ENCODE peak calls at places on chromosomes 2 and 18, in ten cellular contexts. G, M, P, Z, H, U, S, O, X and Q are unnamed samples.

GRCh38 chr2:205746408-205746785 is 64.1 kb downstream of the NRP2 start:
- DNase-seq in G (peak; percentile 71), M (no peak), P (no peak), Z (no peak), H (no peak), U (no peak), S (no peak), O (peak; percentile 63), X (no peak), Q (no peak)

GRCh38 chr2:174593041-174593440 is 4.6 kb downstream of the WIPF1 start:
- DNase-seq in G (no peak), M (no peak), P (no peak), Z (no peak), H (no peak), U (no peak), S (no peak), O (no peak), X (no peak), Q (no peak)

GRCh38 chr2:25131567-25132295 is 36.6 kb downstream of the POMC start:
- DNase-seq in G (no peak), M (peak; percentile 21), P (no peak), Z (no peak), H (no peak), U (peak; percentile 27), S (no peak), O (peak; percentile 30), X (peak; percentile 78), Q (peak; percentile 65)

GRCh38 chr2:229873123-229873581 is 48.7 kb downstream of the TRIP12 start:
- DNase-seq in G (no peak), M (no peak), P (no peak), Z (no peak), H (no peak), U (no peak), S (no peak), O (no peak), X (no peak), Q (no peak)

GRCh38 chr2:100784681-100785080 is 35.3 kb upstream of the NPAS2 start:
- DNase-seq in G (no peak), M (no peak), P (no peak), Z (no peak), H (no peak), U (no peak), S (no peak), O (no peak), X (no peak), Q (peak; percentile 61)

GRCh38 chr2:21135585-21135984 is 11.8 kb downstream of the TDRD15 start:
- DNase-seq in G (no peak), M (no peak), P (no peak), Z (no peak), H (no peak), U (no peak), S (no peak), O (no peak), X (no peak), Q (no peak)

GRCh38 chr2:86105252-86105968 is at the start of gene POLR1A:
- DNase-seq in G (peak; percentile 81), M (peak; percentile 77), P (peak; percentile 89), Z (peak; percentile 88), H (peak; percentile 94), U (peak; percentile 88), S (peak; percentile 94), O (peak; percentile 90), X (peak; percentile 96), Q (peak; percentile 95)

GRCh38 chr2:51232026-51232425 is 200.1 kb upstream of the NRXN1 start:
- DNase-seq in G (no peak), M (no peak), P (no peak), Z (no peak), H (no peak), U (no peak), S (no peak), O (no peak), X (no peak), Q (no peak)

GRCh38 chr2:64766841-64767669 is 113.3 kb upstream of the SERTAD2 start:
- DNase-seq in G (peak; percentile 23), M (no peak), P (no peak), Z (no peak), H (peak; percentile 53), U (no peak), S (peak; percentile 71), O (no peak), X (no peak), Q (no peak)

GRCh38 chr2:105806994-105807393 is 62.3 kb downstream of the NCK2 start:
- DNase-seq in G (no peak), M (no peak), P (no peak), Z (no peak), H (no peak), U (no peak), S (no peak), O (no peak), X (peak; percentile 41), Q (no peak)

GRCh38 chr2:6602471-6602870 is 263.2 kb downstream of the CMPK2 start:
- DNase-seq in G (no peak), M (no peak), P (no peak), Z (no peak), H (peak; percentile 2), U (no peak), S (peak; percentile 4), O (no peak), X (no peak), Q (no peak)

GRCh38 chr2:64288321-64288931 is 144.2 kb upstream of the PELI1 start:
- DNase-seq in G (no peak), M (no peak), P (no peak), Z (no peak), H (peak; percentile 83), U (no peak), S (peak; percentile 72), O (no peak), X (no peak), Q (no peak)

DNA sequence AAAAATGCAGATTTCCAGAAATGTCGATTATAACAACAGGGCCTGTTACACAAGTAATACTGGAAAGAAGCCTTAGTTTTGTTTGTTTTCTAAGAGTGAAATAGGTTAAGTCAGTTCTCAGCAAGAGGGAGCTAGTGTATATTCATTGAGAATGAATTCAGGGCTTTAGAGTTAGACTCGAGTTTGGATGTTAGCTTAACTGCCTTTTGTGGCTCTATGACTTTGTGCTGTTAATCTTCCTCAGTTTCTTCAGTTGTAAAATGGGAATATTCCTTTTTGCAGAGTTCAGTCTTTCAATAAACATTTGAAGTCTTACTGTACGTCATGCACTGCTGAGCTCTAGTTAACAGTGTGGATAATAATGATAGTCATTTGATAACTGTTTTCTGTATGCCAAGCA is 989 bp downstream of the NDUFV2 start:
- DNase-seq in G (no peak), M (no peak), P (no peak), Z (no peak), H (peak; percentile 49), U (no peak), S (no peak), O (no peak), X (no peak), Q (no peak)
- TF ChIP-seq CTCF in G (peak; percentile 37), M (no peak), P (no peak), Z (no peak), H (peak; percentile 32), U (peak; percentile 29), S (peak; percentile 21), O (no peak), X (no peak), Q (no peak)

DNA sequence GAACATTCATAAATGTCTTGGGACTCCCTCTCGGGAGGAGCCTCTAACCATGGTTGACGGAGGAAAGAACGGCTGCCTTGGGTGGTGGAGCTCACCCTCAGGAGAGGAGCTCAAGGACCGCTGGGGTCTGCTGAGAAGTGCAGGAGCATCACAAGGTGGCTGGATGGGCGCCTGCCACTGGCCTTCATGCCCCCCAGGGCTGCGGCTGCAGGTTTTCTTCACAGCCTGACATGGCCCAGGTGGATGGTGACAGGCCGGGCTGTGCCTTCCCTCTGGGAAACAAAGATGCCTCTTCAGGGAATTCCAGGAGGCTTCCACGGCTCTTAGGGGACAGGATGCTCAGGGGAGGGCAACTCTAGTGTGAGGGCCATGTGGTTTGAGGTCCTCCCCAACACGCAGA is 119.5 kb upstream of the PXDN start:
- DNase-seq in G (no peak), M (no peak), P (no peak), Z (no peak), H (no peak), U (no peak), S (no peak), O (no peak), X (peak; percentile 30), Q (no peak)
- H3K27me3 ChIP-seq in G (peaks cover 15% of the 10 kb centered on the region), M (peaks cover 50% of the 10 kb centered on the region), P (peaks cover 5% of the 10 kb centered on the region), Z (no peaks in the 10 kb centered on the region), H (peaks cover 43% of the 10 kb centered on the region), U (peaks cover 92% of the 10 kb centered on the region), S (no peaks in the 10 kb centered on the region), O (peaks cover 31% of the 10 kb centered on the region), X (peaks cover 13% of the 10 kb centered on the region), Q (no peaks in the 10 kb centered on the region)

GRCh38 chr2:71481111-71481510 is 27.8 kb downstream of the DYSF start:
- DNase-seq in G (no peak), M (no peak), P (no peak), Z (no peak), H (no peak), U (no peak), S (no peak), O (no peak), X (no peak), Q (peak; percentile 34)

GRCh38 chr2:71479261-71479660 is 25.9 kb downstream of the DYSF start:
- DNase-seq in G (no peak), M (no peak), P (no peak), Z (no peak), H (no peak), U (no peak), S (no peak), O (no peak), X (no peak), Q (no peak)

GRCh38 chr2:71483246-71483645 is 29.9 kb downstream of the DYSF start:
- DNase-seq in G (no peak), M (no peak), P (no peak), Z (no peak), H (no peak), U (no peak), S (no peak), O (no peak), X (no peak), Q (no peak)

GRCh38 chr2:71484354-71484753 is 31.0 kb downstream of the DYSF start:
- DNase-seq in G (no peak), M (no peak), P (no peak), Z (no peak), H (no peak), U (no peak), S (no peak), O (no peak), X (no peak), Q (no peak)

GRCh38 chr2:71482055-71482454 is 28.7 kb downstream of the DYSF start:
- DNase-seq in G (no peak), M (no peak), P (no peak), Z (no peak), H (no peak), U (no peak), S (no peak), O (no peak), X (peak; percentile 79), Q (no peak)
- TF ChIP-seq CTCF in G (no peak), M (no peak), P (no peak), Z (no peak), H (no peak), U (no peak), S (no peak), O (no peak), X (peak; percentile 76), Q (no peak)

DNA sequence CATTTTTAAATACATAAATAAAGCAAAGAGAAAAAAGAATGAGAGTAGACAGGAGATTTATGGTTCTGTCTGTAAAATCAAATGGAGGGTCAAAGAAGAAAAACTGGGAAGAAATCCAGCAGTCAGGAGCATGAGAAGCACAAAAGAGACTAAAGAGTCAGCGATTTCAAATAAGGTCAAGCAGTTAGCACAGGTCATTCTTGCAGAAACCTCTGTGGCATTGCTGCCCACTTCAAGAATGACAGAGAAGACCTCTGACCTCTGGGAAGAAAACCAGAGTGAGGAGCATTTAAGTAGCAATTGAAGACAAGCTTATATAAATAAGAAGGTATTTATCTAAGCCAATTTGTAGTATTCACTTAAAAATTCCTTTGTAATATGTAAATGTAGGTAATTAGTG is 172.0 kb upstream of the SPOPL start:
- DNase-seq in G (no peak), M (no peak), P (no peak), Z (no peak), H (no peak), U (no peak), S (no peak), O (no peak), X (no peak), Q (no peak)
- H3K27me3 ChIP-seq in G (no peaks in the 10 kb centered on the region), M (no peaks in the 10 kb centered on the region), P (no peaks in the 10 kb centered on the region), Z (no peaks in the 10 kb centered on the region), H (no peaks in the 10 kb centered on the region), U (no peaks in the 10 kb centered on the region), S (no peaks in the 10 kb centered on the region), O (no peaks in the 10 kb centered on the region), X (no peaks in the 10 kb centered on the region), Q (no peaks in the 10 kb centered on the region)